ENCODE peak calls at places on chromosome 2, in nine cellular contexts. B, Z, D, C, Q, R, E, S and I are unnamed samples.

GRCh38 chr2:56671973-56672569 is 488.3 kb downstream of the CCDC85A start:
- DNase-seq in B (no peak), Z (no peak), D (no peak), C (no peak), Q (no peak), R (no peak), E (no peak), S (no peak), I (no peak)

GRCh38 chr2:170975127-170975942 is 46.3 kb downstream of the GORASP2 start:
- DNase-seq in B (no peak), Z (no peak), D (no peak), C (no peak), Q (no peak), R (no peak), E (no peak), S (no peak), I (no peak)

GRCh38 chr2:25567406-25567805 is 106.0 kb downstream of the DTNB start:
- DNase-seq in B (peak), Z (no peak), D (no peak), C (no peak), Q (peak), R (no peak), E (no peak), S (peak), I (peak)

GRCh38 chr2:230922951-230923717 is 1.9 kb downstream of the GPR55 start:
- DNase-seq in B (no peak), Z (peak), D (peak), C (no peak), Q (no peak), R (no peak), E (no peak), S (no peak), I (no peak)

GRCh38 chr2:136022747-136023146 is 37.3 kb upstream of the DARS1 start:
- DNase-seq in B (no peak), Z (no peak), D (no peak), C (no peak), Q (no peak), R (no peak), E (no peak), S (no peak), I (no peak)

GRCh38 chr2:146481629-146482028 is 1363.2 kb upstream of the ACVR2A start:
- DNase-seq in B (peak), Z (no peak), D (no peak), C (no peak), Q (no peak), R (no peak), E (no peak), S (no peak), I (no peak)

GRCh38 chr2:100252811-100253698 is 69.2 kb downstream of the LONRF2 start:
- DNase-seq in B (no peak), Z (no peak), D (no peak), C (peak), Q (no peak), R (no peak), E (no peak), S (no peak), I (no peak)

GRCh38 chr2:20569464-20570223 is 81.3 kb downstream of the HS1BP3 start:
- DNase-seq in B (no peak), Z (no peak), D (no peak), C (no peak), Q (no peak), R (no peak), E (no peak), S (no peak), I (no peak)

GRCh38 chr2:157572725-157573124 is 55.9 kb downstream of the ACVR1C start:
- DNase-seq in B (no peak), Z (no peak), D (no peak), C (no peak), Q (peak), R (no peak), E (no peak), S (no peak), I (no peak)

GRCh38 chr2:140451324-140451723 is 1671.1 kb upstream of the NXPH2 start:
- DNase-seq in B (no peak), Z (no peak), D (no peak), C (no peak), Q (no peak), R (no peak), E (no peak), S (no peak), I (no peak)

GRCh38 chr2:200450288-200450687 is 59.6 kb downstream of the KCTD18 start:
- DNase-seq in B (no peak), Z (no peak), D (no peak), C (no peak), Q (no peak), R (no peak), E (no peak), S (no peak), I (no peak)

GRCh38 chr2:231356474-231356849 is 39.0 kb upstream of the B3GNT7 start:
- DNase-seq in B (peak), Z (peak), D (no peak), C (no peak), Q (no peak), R (no peak), E (no peak), S (no peak), I (no peak)

GRCh38 chr2:16713011-16713423 is 47.4 kb upstream of the CYRIA start:
- DNase-seq in B (no peak), Z (no peak), D (no peak), C (no peak), Q (no peak), R (no peak), E (no peak), S (no peak), I (no peak)

GRCh38 chr2:55482186-55482945 is 37.2 kb upstream of the CFAP36 start:
- DNase-seq in B (peak), Z (no peak), D (no peak), C (no peak), Q (peak), R (no peak), E (no peak), S (no peak), I (no peak)

GRCh38 chr2:181715033-181715630 is 34.8 kb upstream of the NEUROD1 start:
- DNase-seq in B (peak), Z (peak), D (peak), C (peak), Q (peak), R (peak), E (peak), S (peak), I (peak)

GRCh38 chr2:223558970-223559369 is 43.2 kb downstream of the SCG2 start:
- DNase-seq in B (no peak), Z (no peak), D (no peak), C (no peak), Q (no peak), R (no peak), E (no peak), S (no peak), I (no peak)

GRCh38 chr2:223563462-223563861 is 38.7 kb downstream of the SCG2 start:
- DNase-seq in B (peak), Z (no peak), D (no peak), C (no peak), Q (peak), R (no peak), E (no peak), S (no peak), I (no peak)

GRCh38 chr2:223562078-223562477 is 40.1 kb downstream of the SCG2 start:
- DNase-seq in B (no peak), Z (no peak), D (no peak), C (no peak), Q (no peak), R (no peak), E (no peak), S (no peak), I (no peak)

GRCh38 chr2:223566398-223566797 is 35.8 kb downstream of the SCG2 start:
- DNase-seq in B (no peak), Z (no peak), D (no peak), C (no peak), Q (no peak), R (no peak), E (no peak), S (no peak), I (no peak)

DNA sequence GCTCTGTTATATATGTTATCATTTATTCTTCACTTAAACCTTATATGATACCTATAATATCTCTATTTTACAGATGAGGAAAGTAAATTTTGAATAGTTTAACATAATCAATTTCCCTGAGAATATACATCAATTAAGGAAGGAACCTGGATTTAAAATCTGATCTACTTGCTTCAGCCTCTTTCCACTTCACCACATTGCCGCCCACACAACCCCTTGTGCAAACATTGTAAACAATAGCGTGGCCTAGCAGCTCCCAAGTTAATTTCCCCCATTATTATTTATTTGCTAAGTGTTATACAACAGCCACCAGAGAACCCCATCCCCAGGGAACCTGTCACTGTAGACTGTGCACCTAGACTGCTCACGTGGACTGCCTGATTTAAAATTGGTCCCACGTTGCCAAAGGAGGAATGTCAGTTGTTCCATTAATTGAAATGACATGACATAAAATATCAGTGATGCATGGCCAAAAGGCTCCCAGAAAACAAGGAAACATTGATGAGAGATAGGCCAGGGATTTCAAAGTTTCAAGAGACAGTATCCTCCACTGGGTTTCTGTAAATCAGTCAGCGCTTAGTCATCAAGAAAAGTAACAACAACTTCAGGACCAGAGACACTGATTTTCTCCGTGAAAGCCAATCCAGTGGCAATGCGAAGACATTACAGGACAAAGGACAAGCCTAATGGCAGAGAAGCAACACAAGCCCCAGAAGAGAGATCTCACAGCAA is 41.3 kb downstream of the SCG2 start:
- DNase-seq in B (peak), Z (no peak), D (no peak), C (no peak), Q (peak), R (no peak), E (no peak), S (no peak), I (no peak)
- H3K4me3 ChIP-seq in B (no peak), Z (no peak), D (no peak), C (no peak), Q (no peak), R (no peak), E (no peak), S (no peak), I (no peak)

DNA sequence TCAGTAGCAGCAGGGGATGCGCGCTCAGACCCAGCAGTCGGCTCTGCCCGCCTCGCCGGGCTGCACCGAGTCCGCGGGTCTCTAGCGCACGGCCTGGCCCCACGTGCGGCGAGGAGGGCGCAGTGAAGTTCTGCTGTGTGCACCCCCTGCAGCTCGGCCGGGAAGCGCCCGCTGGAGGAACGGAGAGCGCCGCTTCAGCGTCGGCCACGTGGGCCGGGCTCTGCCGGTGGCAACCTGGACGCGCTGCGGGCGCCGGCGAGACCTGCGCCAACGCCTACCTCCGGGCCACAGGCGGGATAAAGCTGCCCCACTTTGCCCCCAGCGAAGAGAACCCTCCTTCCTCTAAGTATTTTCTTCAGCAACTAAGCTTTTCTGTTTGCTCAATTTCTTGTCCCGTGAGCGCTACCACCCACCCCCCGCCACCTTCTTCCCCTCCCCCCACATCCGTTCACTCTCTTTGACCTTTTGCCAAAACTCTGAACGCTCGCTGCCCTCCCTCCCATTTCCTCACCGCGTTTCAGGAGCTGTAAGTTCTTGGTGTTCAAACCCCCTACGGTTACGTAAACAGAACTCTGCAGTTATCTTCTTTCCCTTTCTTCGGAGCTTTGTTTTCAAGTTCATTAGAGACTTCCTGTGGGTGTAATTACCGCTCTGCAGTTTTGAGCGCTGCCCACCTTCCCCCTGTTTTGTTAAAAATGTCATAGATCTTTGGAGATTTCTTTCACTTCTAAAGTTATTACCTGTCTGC is 42.6 kb upstream of the EDAR start:
- DNase-seq in B (peak), Z (no peak), D (peak), C (peak), Q (peak), R (peak), E (peak), S (peak), I (peak)
- TF ChIP-seq POLR2A in B (no peak), Z (no peak), D (peak), C (no peak), Q (no peak), R (no peak), E (no peak), S (no peak), I (no peak)

DNA sequence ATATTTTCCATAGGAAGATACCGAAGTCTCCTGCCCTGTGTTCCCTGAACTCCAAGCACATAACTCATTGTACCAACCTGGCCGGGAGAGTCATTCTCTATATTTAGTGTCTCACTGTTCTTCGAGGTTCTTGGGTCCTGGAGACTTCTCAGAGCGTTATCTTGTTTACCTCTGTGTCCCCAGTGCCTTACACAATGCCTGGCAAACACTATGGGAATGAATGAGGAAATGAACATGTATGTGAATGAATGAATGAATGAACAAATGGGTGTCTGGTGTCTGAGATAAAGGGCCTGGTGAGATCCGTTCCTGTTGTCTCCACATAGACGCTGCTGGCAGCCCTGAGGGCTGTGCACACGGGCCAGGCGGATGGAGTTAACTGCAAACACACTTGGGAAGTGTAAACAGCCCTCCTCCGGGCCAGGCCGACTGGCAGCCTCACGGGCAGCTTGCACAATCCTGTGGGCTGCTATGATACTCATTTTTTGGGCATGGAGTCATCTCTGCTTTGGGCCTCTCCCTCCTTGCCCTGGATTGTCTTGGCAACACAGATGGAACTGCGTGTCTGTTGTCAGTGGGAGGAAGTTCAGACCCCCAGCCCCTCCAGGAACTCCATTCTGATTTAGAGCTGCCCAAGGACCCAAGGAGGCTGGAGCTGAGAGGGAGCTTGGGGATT is 124.2 kb downstream of the INHBB start:
- DNase-seq in B (peak), Z (peak), D (peak), C (peak), Q (peak), R (peak), E (peak), S (peak), I (peak)
- H3K27ac ChIP-seq in B (peak), Z (peak), D (peak), C (peak), Q (peak), R (peak), E (peak), S (peak), I (no peak)

GRCh38 chr2:46545015-46545839 is 65.9 kb downstream of the TMEM247 start:
- DNase-seq in B (no peak), Z (no peak), D (no peak), C (no peak), Q (no peak), R (no peak), E (no peak), S (no peak), I (no peak)
- H3K4me3 ChIP-seq in B (no peak), Z (no peak), D (no peak), C (no peak), Q (no peak), R (no peak), E (peak), S (no peak), I (no peak)

DNA sequence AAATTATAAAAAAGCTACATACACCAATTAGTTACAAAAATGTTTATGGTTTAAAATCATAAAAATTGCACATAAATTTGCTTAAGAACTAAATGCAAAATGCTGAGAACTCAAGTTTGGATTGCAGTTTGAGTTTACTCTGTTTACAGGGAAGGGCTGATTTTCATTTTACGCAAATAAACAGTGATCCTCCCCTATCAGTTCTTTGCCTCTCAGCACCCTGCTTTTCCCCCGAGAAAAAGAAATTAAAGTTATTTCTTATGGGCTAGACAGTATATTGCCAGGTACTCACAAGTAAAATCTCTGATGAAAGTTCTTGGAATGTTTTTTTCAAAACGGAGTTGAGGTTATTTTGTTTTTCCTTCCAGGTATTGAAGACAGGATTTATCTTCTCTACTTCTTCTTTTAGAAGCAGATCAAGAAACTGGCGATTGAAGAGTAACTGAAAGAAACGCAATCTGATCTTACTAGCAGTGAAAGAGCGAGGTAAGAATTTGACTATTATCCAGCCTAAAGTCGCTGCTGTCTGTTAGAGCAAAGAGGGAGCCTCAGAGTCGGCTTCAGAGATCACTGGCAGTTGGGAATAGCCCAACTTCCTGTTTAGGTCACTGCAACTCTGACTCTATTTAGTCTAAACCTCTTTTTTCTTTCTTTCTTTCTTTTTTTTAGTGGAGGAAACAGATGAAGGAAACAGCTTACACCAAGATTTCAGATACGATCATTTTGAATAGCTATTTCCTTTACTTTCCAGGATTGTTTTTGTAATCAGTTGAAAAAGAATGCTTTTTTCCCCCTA is at the start of gene TFPI:
- DNase-seq in B (peak), Z (no peak), D (no peak), C (peak), Q (no peak), R (peak), E (no peak), S (peak), I (peak)
- TF ChIP-seq POLR2A in B (peak), Z (no peak), D (peak), C (no peak), Q (no peak), R (no peak), E (no peak), S (peak), I (no peak)

GRCh38 chr2:237892936-237893595 is 33.6 kb downstream of the RAMP1 start:
- DNase-seq in B (no peak), Z (peak), D (no peak), C (no peak), Q (no peak), R (no peak), E (no peak), S (no peak), I (no peak)
- H3K27ac ChIP-seq in B (no peak), Z (peak), D (peak), C (no peak), Q (no peak), R (no peak), E (no peak), S (no peak), I (no peak)

GRCh38 chr2:240972201-240972600 is 26.2 kb upstream of the SNED1 start:
- DNase-seq in B (no peak), Z (no peak), D (no peak), C (no peak), Q (no peak), R (no peak), E (no peak), S (no peak), I (peak)
- H3K4me3 ChIP-seq in B (no peak), Z (no peak), D (no peak), C (no peak), Q (no peak), R (no peak), E (no peak), S (no peak), I (no peak)

GRCh38 chr2:47899915-47900314 is 6.4 kb downstream of the FBXO11 start:
- DNase-seq in B (no peak), Z (no peak), D (no peak), C (no peak), Q (no peak), R (no peak), E (no peak), S (no peak), I (no peak)
- TF ChIP-seq POLR2A in B (no peak), Z (no peak), D (no peak), C (no peak), Q (no peak), R (no peak), E (no peak), S (no peak), I (no peak)

GRCh38 chr2:172072279-172072678 is 13.0 kb upstream of the DLX1 start:
- DNase-seq in B (no peak), Z (no peak), D (no peak), C (no peak), Q (no peak), R (no peak), E (no peak), S (no peak), I (no peak)
- H3K27ac ChIP-seq in B (no peak), Z (no peak), D (no peak), C (no peak), Q (no peak), R (no peak), E (no peak), S (no peak), I (no peak)

DNA sequence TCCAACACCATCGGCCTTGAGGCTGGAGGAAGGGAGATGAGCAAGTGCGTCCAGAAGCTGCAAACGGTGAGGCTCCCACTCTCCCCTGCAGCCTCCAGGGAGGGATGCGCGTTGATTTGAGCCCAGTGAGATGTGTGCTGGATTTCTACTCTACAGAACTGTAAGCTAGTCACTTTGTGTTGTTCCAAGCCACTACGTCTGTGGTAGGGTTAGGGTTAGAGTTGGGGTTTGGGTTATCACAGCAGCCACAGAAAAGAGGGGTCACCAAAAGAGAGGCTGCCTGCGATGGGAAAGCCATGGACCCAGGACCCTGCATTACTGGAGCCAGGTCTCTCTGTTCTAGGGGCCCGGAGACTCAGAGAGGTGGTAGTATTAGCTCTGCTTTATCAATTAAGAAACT is 94.5 kb downstream of the KCNF1 start:
- DNase-seq in B (no peak), Z (no peak), D (no peak), C (no peak), Q (no peak), R (no peak), E (no peak), S (no peak), I (no peak)
- H3K4me3 ChIP-seq in B (no peak), Z (no peak), D (no peak), C (no peak), Q (no peak), R (no peak), E (no peak), S (no peak), I (no peak)